ENCODE peak calls at places on chromosome 5, in ten cellular contexts. J, Y, X, S, G, F, T, R, W and D are unnamed samples.
A peak's percentile ranks its signal among the peaks of the same experiment; 100 is the strongest.

GRCh38 chr5:18113724-18114123 is 479.5 kb downstream of the TAF11L14 start:
- DNase-seq in X (no peak), R (no peak), Y (no peak), F (peak; percentile 7), W (peak; percentile 7), G (no peak), J (no peak), S (no peak), T (peak; percentile 9), D (no peak)

GRCh38 chr5:69285448-69286116 is 47.0 kb downstream of the CCDC125 start:
- DNase-seq in R (no peak), J (no peak), Y (no peak), T (no peak), G (no peak), S (no peak), W (no peak), F (peak; percentile 70), X (no peak), D (no peak)

GRCh38 chr5:81601912-81602311 is 149.0 kb downstream of the SSBP2 start:
- DNase-seq in F (peak; percentile 22), G (no peak), X (no peak), W (no peak), R (no peak), J (no peak), S (no peak), Y (no peak), T (no peak), D (no peak)

GRCh38 chr5:95080456-95080855 is 204.4 kb downstream of the MCTP1 start:
- DNase-seq in F (no peak), X (no peak), J (no peak), S (no peak), W (no peak), G (no peak), Y (no peak), T (no peak), R (no peak), D (no peak)

GRCh38 chr5:11334404-11334803 is 569.8 kb downstream of the CTNND2 start:
- DNase-seq in X (no peak), G (no peak), R (no peak), T (no peak), W (no peak), J (no peak), F (no peak), S (no peak), Y (no peak), D (no peak)

GRCh38 chr5:29218138-29218537 is 1975.3 kb upstream of the CDH6 start:
- DNase-seq in X (no peak), W (no peak), J (no peak), F (no peak), R (no peak), S (no peak), G (no peak), Y (no peak), T (no peak), D (no peak)

GRCh38 chr5:10442581-10442980 is 902 bp downstream of the ROPN1L start:
- DNase-seq in S (no peak), T (no peak), R (no peak), F (no peak), Y (no peak), W (no peak), G (no peak), X (no peak), J (peak; percentile 60), D (peak; percentile 43)

GRCh38 chr5:159518361-159518760 is 188.1 kb upstream of the IL12B start:
- DNase-seq in X (no peak), T (no peak), R (no peak), S (no peak), Y (no peak), J (no peak), G (no peak), F (peak; percentile 69), W (no peak), D (no peak)

GRCh38 chr5:109374625-109375024 is 35.1 kb downstream of the PJA2 start:
- DNase-seq in R (no peak), F (no peak), T (no peak), Y (no peak), X (no peak), S (no peak), G (no peak), J (peak; percentile 12), W (no peak), D (no peak)

GRCh38 chr5:81908044-81908443 is 63.8 kb upstream of the ATG10 start:
- DNase-seq in Y (no peak), W (no peak), R (no peak), X (no peak), F (peak; percentile 3), T (no peak), J (no peak), G (no peak), S (no peak), D (no peak)

GRCh38 chr5:160183075-160183474 is 46.2 kb upstream of the FABP6 start:
- DNase-seq in S (no peak), T (no peak), G (no peak), X (no peak), J (no peak), W (no peak), Y (no peak), F (no peak), R (no peak), D (no peak)

GRCh38 chr5:3854069-3854741 is 258.6 kb downstream of the IRX1 start:
- DNase-seq in Y (no peak), T (no peak), S (no peak), X (no peak), J (no peak), W (no peak), F (no peak), G (no peak), R (no peak), D (no peak)

GRCh38 chr5:123549256-123549904 is 37.4 kb downstream of the CSNK1G3 start:
- DNase-seq in G (no peak), S (no peak), Y (no peak), W (no peak), X (peak; percentile 91), J (no peak), F (no peak), T (no peak), R (no peak), D (peak; percentile 19)

GRCh38 chr5:123540534-123540933 is 28.6 kb downstream of the CSNK1G3 start:
- DNase-seq in S (no peak), J (no peak), F (no peak), X (no peak), R (no peak), T (no peak), G (no peak), W (no peak), Y (no peak), D (no peak)

GRCh38 chr5:123546657-123547056 is 34.7 kb downstream of the CSNK1G3 start:
- DNase-seq in X (no peak), T (no peak), Y (no peak), G (no peak), W (no peak), J (no peak), S (no peak), F (no peak), R (no peak), D (no peak)

GRCh38 chr5:123543438-123543837 is 31.5 kb downstream of the CSNK1G3 start:
- DNase-seq in F (no peak), W (no peak), X (no peak), T (no peak), Y (no peak), S (no peak), J (no peak), R (no peak), G (no peak), D (no peak)

GRCh38 chr5:123545506-123545905 is 33.5 kb downstream of the CSNK1G3 start:
- DNase-seq in X (no peak), R (no peak), Y (no peak), W (peak; percentile 22), S (no peak), T (peak; percentile 14), F (no peak), G (no peak), J (peak; percentile 8), D (no peak)
- TF ChIP-seq CTCF in X (no peak), R (no peak), Y (peak; percentile 31), W (peak; percentile 78), S (peak; percentile 36), T (peak; percentile 57), F (peak; percentile 40), G (no peak), J (peak; percentile 77), D (no peak)

GRCh38 chr5:176596689-176597416 is 13.1 kb downstream of the GPRIN1 start:
- DNase-seq in T (peak; percentile 61), W (no peak), J (no peak), S (no peak), Y (peak; percentile 40), R (no peak), F (no peak), X (peak; percentile 13), G (peak; percentile 15), D (peak; percentile 84)
- TF ChIP-seq CTCF in T (no peak), W (no peak), J (no peak), S (no peak), Y (peak; percentile 29), R (no peak), F (peak; percentile 4), X (no peak), G (no peak), D (peak; percentile 26)

GRCh38 chr5:8473827-8474568 is 605.0 kb downstream of the MTRR start:
- DNase-seq in G (no peak), R (no peak), W (no peak), F (no peak), Y (no peak), J (no peak), S (no peak), X (no peak), T (no peak), D (no peak)
- TF ChIP-seq CTCF in G (no peak), R (no peak), W (peak; percentile 25), F (no peak), Y (no peak), J (peak; percentile 59), S (no peak), X (no peak), T (peak; percentile 18), D (no peak)

GRCh38 chr5:7745882-7746735 is 104.8 kb downstream of the CFAP90 start:
- DNase-seq in J (peak; percentile 41), Y (peak; percentile 50), G (peak; percentile 60), S (peak; percentile 91), R (peak; percentile 86), X (peak; percentile 69), W (peak; percentile 35), T (peak; percentile 81), F (peak; percentile 77), D (peak; percentile 47)

GRCh38 chr5:7741415-7742065 is 109.4 kb downstream of the CFAP90 start:
- DNase-seq in G (no peak), T (no peak), R (no peak), X (no peak), W (no peak), J (no peak), F (no peak), S (no peak), Y (no peak), D (no peak)

GRCh38 chr5:7747728-7748127 is 103.2 kb downstream of the CFAP90 start:
- DNase-seq in R (no peak), G (no peak), X (no peak), J (no peak), F (no peak), W (no peak), S (no peak), T (no peak), Y (no peak), D (no peak)

DNA sequence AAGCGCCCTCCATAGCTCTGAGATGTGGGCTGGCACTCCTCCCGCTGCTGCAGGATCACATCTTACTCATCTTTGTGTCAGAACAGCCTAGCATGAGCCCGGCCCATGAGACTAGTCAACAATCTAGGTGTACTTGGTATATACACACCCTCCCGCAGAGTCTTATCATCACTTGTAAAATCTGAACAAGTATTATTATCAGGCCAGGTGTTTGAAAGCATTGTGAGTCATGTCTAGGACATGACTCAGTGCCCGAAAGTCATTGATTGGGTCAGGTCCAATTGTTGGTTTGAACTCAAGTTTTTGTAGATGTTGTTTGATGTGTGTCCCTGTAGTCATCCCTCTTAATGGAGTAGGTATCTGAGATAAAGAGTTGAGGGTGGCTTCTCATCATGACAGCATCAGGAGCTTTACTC is 108.7 kb downstream of the CFAP90 start:
- DNase-seq in S (no peak), G (no peak), Y (no peak), R (no peak), W (no peak), T (no peak), X (no peak), F (peak; percentile 47), J (no peak), D (no peak)
- TF ChIP-seq CTCF in S (no peak), G (no peak), Y (no peak), R (no peak), W (no peak), T (no peak), X (no peak), F (no peak), J (no peak), D (no peak)